ENCODE peak calls at places on chromosomes 6 and 20, in nine cellular contexts. N, Q, R, Z, L, W, S, F and G are unnamed samples.

GRCh38 chr20:9660236-9660868 is 146.0 kb downstream of the LAMP5 start:
- DNase-seq in N (peak), Q (peak), R (peak), Z (no peak), L (peak), W (peak), S (peak), F (peak), G (peak)

GRCh38 chr20:32626859-32627636 is 41.9 kb upstream of the NOL4L start:
- DNase-seq in N (no peak), Q (no peak), R (peak), Z (no peak), L (no peak), W (peak), S (no peak), F (no peak), G (no peak)

GRCh38 chr6:106470811-106471210 is 110.3 kb downstream of the CRYBG1 start:
- DNase-seq in N (no peak), Q (no peak), R (no peak), Z (no peak), L (no peak), W (no peak), S (no peak), F (no peak), G (no peak)

GRCh38 chr20:37841389-37841788 is 61.5 kb upstream of the VSTM2L start:
- DNase-seq in N (no peak), Q (no peak), R (no peak), Z (no peak), L (no peak), W (no peak), S (no peak), F (no peak), G (no peak)

GRCh38 chr6:158418501-158418900 is 106.2 kb downstream of the TULP4 start:
- DNase-seq in N (no peak), Q (no peak), R (no peak), Z (no peak), L (no peak), W (no peak), S (no peak), F (peak), G (no peak)

GRCh38 chr6:64932486-64932885 is 774.5 kb downstream of the EYS start:
- DNase-seq in N (no peak), Q (no peak), R (no peak), Z (no peak), L (no peak), W (no peak), S (no peak), F (no peak), G (no peak)

GRCh38 chr6:155943635-155944034 is 488.0 kb upstream of the NOX3 start:
- DNase-seq in N (no peak), Q (no peak), R (no peak), Z (no peak), L (no peak), W (no peak), S (no peak), F (no peak), G (no peak)

GRCh38 chr20:5612476-5613291 is 137.5 kb upstream of the SHLD1 start:
- DNase-seq in N (no peak), Q (no peak), R (no peak), Z (no peak), L (no peak), W (no peak), S (peak), F (peak), G (peak)

GRCh38 chr6:79946773-79947190 is 571 bp downstream of the ELOVL4 start:
- DNase-seq in N (peak), Q (peak), R (no peak), Z (no peak), L (peak), W (no peak), S (peak), F (peak), G (peak)